ENCODE peak calls at places on chromosomes 2 and 18, in eight cellular contexts. P is endothelial cell of umbilical vein; D is iris pigment epithelial cell; Y is NCI-H774; J is left cardiac atrium; H is neural progenitor cell; O is GM10248; L is stimulated activated CD4-positive, alpha-beta T cell treated with anti-CD3 and anti-CD28 coated beads, TNF-alpha, amount 100 ng/mL, for 4 hours. I is an unnamed sample.

GRCh38 chr2:20071397-20072383 is 20.3 kb upstream of the LAPTM4A start:
- DNase-seq in P (peak; percentile 4), D (peak; percentile 93), Y (no peak), J (peak; percentile 73), H (peak; percentile 43), O (no peak), L (no peak), I (no peak)

GRCh38 chr2:33570681-33571080 is 28.4 kb downstream of the FAM98A start:
- DNase-seq in P (no peak), D (no peak), Y (no peak), J (no peak), H (no peak), O (no peak), L (no peak), I (no peak)

GRCh38 chr2:218883491-218884490 is 3.1 kb downstream of the WNT10A start:
- DNase-seq in P (no peak), D (peak; percentile 16), Y (no peak), J (no peak), H (peak; percentile 81), O (peak; percentile 61), L (no peak), I (peak; percentile 86)

GRCh38 chr18:40529478-40529877 is 1425.6 kb upstream of the PIK3C3 start:
- DNase-seq in P (peak; percentile 1), D (peak; percentile 37), Y (no peak), J (no peak), H (no peak), O (no peak), L (no peak), I (no peak)

GRCh38 chr2:53265900-53266299 is 501.7 kb upstream of the CHAC2 start:
- DNase-seq in P (no peak), D (no peak), Y (no peak), J (no peak), H (peak; percentile 78), O (no peak), L (no peak), I (no peak)

GRCh38 chr18:12271376-12272235 is 17.4 kb downstream of the CIDEA start:
- DNase-seq in P (peak; percentile 85), D (peak; percentile 76), Y (peak; percentile 80), J (peak; percentile 72), H (peak; percentile 86), O (peak; percentile 83), L (peak; percentile 35), I (peak; percentile 78)

GRCh38 chr2:207772081-207772843 is 2.6 kb upstream of the FZD5 start:
- DNase-seq in P (no peak), D (no peak), Y (no peak), J (peak; percentile 50), H (no peak), O (no peak), L (no peak), I (no peak)

GRCh38 chr18:9751371-9752031 is 43.4 kb downstream of the RAB31 start:
- DNase-seq in P (no peak), D (no peak), Y (no peak), J (no peak), H (no peak), O (no peak), L (no peak), I (no peak)

GRCh38 chr2:168155680-168156079 is 91.7 kb downstream of the STK39 start:
- DNase-seq in P (no peak), D (peak; percentile 42), Y (no peak), J (no peak), H (no peak), O (no peak), L (no peak), I (no peak)

GRCh38 chr2:177535968-177536514 is 143.5 kb downstream of the AGPS start:
- DNase-seq in P (no peak), D (no peak), Y (no peak), J (no peak), H (no peak), O (no peak), L (no peak), I (no peak)

GRCh38 chr2:213119061-213119809 is 32.2 kb downstream of the IKZF2 start:
- DNase-seq in P (no peak), D (peak; percentile 94), Y (no peak), J (no peak), H (no peak), O (peak; percentile 24), L (no peak), I (peak; percentile 32)

GRCh38 chr18:12645264-12645663 is 12.6 kb downstream of the SPIRE1 start:
- DNase-seq in P (no peak), D (no peak), Y (no peak), J (no peak), H (no peak), O (no peak), L (no peak), I (no peak)

GRCh38 chr18:78459646-78460045 is 520.0 kb upstream of the SALL3 start:
- DNase-seq in P (no peak), D (no peak), Y (no peak), J (no peak), H (no peak), O (no peak), L (no peak), I (no peak)

GRCh38 chr2:199850718-199851498 is at the start of gene FTCDNL1:
- DNase-seq in P (peak; percentile 50), D (peak; percentile 55), Y (peak; percentile 54), J (peak; percentile 71), H (peak; percentile 81), O (peak; percentile 78), L (peak; percentile 59), I (peak; percentile 75)

GRCh38 chr2:16653799-16654198 is 11.8 kb downstream of the CYRIA start:
- DNase-seq in P (no peak), D (no peak), Y (no peak), J (no peak), H (no peak), O (peak; percentile 43), L (no peak), I (no peak)

GRCh38 chr2:25664531-25665307 is 8.7 kb downstream of the DTNB start:
- DNase-seq in P (peak; percentile 83), D (peak; percentile 77), Y (no peak), J (peak; percentile 59), H (peak; percentile 79), O (peak; percentile 38), L (no peak), I (peak; percentile 57)

GRCh38 chr2:108626993-108627392 is 92.3 kb upstream of the RANBP2 start:
- DNase-seq in P (no peak), D (no peak), Y (no peak), J (no peak), H (no peak), O (no peak), L (no peak), I (no peak)

GRCh38 chr2:241268306-241268705 is 47.2 kb downstream of the HDLBP start:
- DNase-seq in P (peak; percentile 55), D (no peak), Y (no peak), J (no peak), H (no peak), O (no peak), L (no peak), I (no peak)

GRCh38 chr2:193348055-193348454 is 1153.3 kb upstream of the TMEFF2 start:
- DNase-seq in P (no peak), D (no peak), Y (no peak), J (no peak), H (no peak), O (no peak), L (no peak), I (no peak)

GRCh38 chr2:40369619-40370397 is 82.1 kb downstream of the SLC8A1 start:
- DNase-seq in P (no peak), D (peak; percentile 84), Y (no peak), J (no peak), H (no peak), O (no peak), L (no peak), I (no peak)

GRCh38 chr18:77366725-77367641 is 117.3 kb downstream of the GALR1 start:
- DNase-seq in P (no peak), D (peak; percentile 27), Y (peak; percentile 91), J (no peak), H (no peak), O (no peak), L (no peak), I (no peak)

GRCh38 chr2:170712653-170713279 is 2.4 kb upstream of the SP5 start:
- DNase-seq in P (no peak), D (no peak), Y (no peak), J (no peak), H (peak; percentile 51), O (no peak), L (no peak), I (no peak)

GRCh38 chr2:55961318-55961911 is 37.8 kb upstream of the EFEMP1 start:
- DNase-seq in P (peak; percentile 86), D (peak; percentile 81), Y (peak; percentile 19), J (no peak), H (peak; percentile 51), O (peak; percentile 22), L (no peak), I (no peak)

GRCh38 chr2:241156997-241157441 is 6.8 kb downstream of the PPP1R7 start:
- DNase-seq in P (no peak), D (no peak), Y (no peak), J (no peak), H (no peak), O (no peak), L (no peak), I (no peak)

GRCh38 chr2:6579281-6579680 is 286.4 kb downstream of the CMPK2 start:
- DNase-seq in P (no peak), D (no peak), Y (no peak), J (no peak), H (no peak), O (no peak), L (no peak), I (no peak)

GRCh38 chr2:204174034-204174433 is 237.5 kb downstream of the ICOS start:
- DNase-seq in P (no peak), D (no peak), Y (no peak), J (no peak), H (no peak), O (no peak), L (no peak), I (no peak)

GRCh38 chr2:19272039-19272438 is 86.4 kb downstream of the OSR1 start:
- DNase-seq in P (no peak), D (no peak), Y (no peak), J (no peak), H (no peak), O (no peak), L (no peak), I (no peak)